ENCODE peak calls at places on chromosomes 13 and 19, in nine cellular contexts. R is IMR-90; Q is CD8-positive, alpha-beta T cell; K is A673; T is Karpas-422; G is CD8-positive, alpha-beta memory T cell; N is Panc1; A is HCT116; Z is keratinocyte. M is an unnamed sample.

GRCh38 chr13:76552807-76553206 is 333.4 kb downstream of the KCTD12 start:
- DNase-seq in R (no peak), Q (no peak), K (peak; percentile 17), T (no peak), G (no peak), N (no peak), A (no peak), Z (no peak), M (no peak)

GRCh38 chr19:49660338-49660961 is 5.2 kb downstream of the IRF3 start:
- DNase-seq in R (no peak), Q (no peak), K (no peak), T (no peak), G (no peak), N (no peak), A (no peak), Z (no peak), M (no peak)

GRCh38 chr13:112943309-112944125 is 25.5 kb upstream of the MCF2L start:
- DNase-seq in R (peak; percentile 4), Q (no peak), K (peak; percentile 56), T (no peak), G (peak; percentile 16), N (no peak), A (no peak), Z (no peak), M (peak; percentile 54)

GRCh38 chr13:20676213-20676612 is 27.3 kb upstream of the IL17D start:
- DNase-seq in R (no peak), Q (no peak), K (no peak), T (no peak), G (no peak), N (no peak), A (no peak), Z (no peak), M (no peak)

GRCh38 chr13:27171244-27171829 is at the start of gene USP12:
- DNase-seq in R (peak; percentile 22), Q (no peak), K (peak; percentile 54), T (no peak), G (peak; percentile 28), N (no peak), A (no peak), Z (no peak), M (peak; percentile 53)

GRCh38 chr19:16588089-16588823 is 16.0 kb upstream of the SLC35E1 start:
- DNase-seq in R (peak; percentile 19), Q (peak; percentile 47), K (no peak), T (peak; percentile 96), G (peak; percentile 67), N (no peak), A (no peak), Z (no peak), M (peak; percentile 34)

GRCh38 chr13:72570019-72570418 is 157.4 kb downstream of the MZT1 start:
- DNase-seq in R (no peak), Q (no peak), K (no peak), T (no peak), G (no peak), N (no peak), A (no peak), Z (no peak), M (peak; percentile 5)

GRCh38 chr19:53977991-53978731 is 13.3 kb upstream of the CACNG6 start:
- DNase-seq in R (peak; percentile 84), Q (no peak), K (peak; percentile 96), T (no peak), G (peak; percentile 29), N (peak; percentile 97), A (peak; percentile 40), Z (no peak), M (no peak)

GRCh38 chr13:98405107-98405571 is 171.8 kb downstream of the STK24 start:
- DNase-seq in R (no peak), Q (no peak), K (peak; percentile 22), T (no peak), G (no peak), N (no peak), A (no peak), Z (no peak), M (no peak)

GRCh38 chr13:28637714-28638355 is 21.1 kb upstream of the POMP start:
- DNase-seq in R (no peak), Q (no peak), K (peak; percentile 10), T (no peak), G (no peak), N (no peak), A (no peak), Z (no peak), M (no peak)

GRCh38 chr13:102935896-102936321 is 90.1 kb downstream of the ERCC5 start:
- DNase-seq in R (no peak), Q (no peak), K (peak; percentile 33), T (peak; percentile 69), G (no peak), N (no peak), A (no peak), Z (no peak), M (no peak)

GRCh38 chr19:30076751-30077670 is 135.0 kb downstream of the URI1 start:
- DNase-seq in R (no peak), Q (no peak), K (no peak), T (peak; percentile 74), G (no peak), N (no peak), A (no peak), Z (no peak), M (no peak)

GRCh38 chr19:40718774-40719391 is 2.0 kb downstream of the ITPKC start:
- DNase-seq in R (peak; percentile 40), Q (no peak), K (no peak), T (peak; percentile 72), G (no peak), N (no peak), A (peak; percentile 59), Z (peak; percentile 82), M (peak; percentile 48)

GRCh38 chr19:39110263-39110967 is 15.2 kb upstream of the PAK4 start:
- DNase-seq in R (no peak), Q (peak; percentile 67), K (peak; percentile 60), T (peak; percentile 84), G (peak; percentile 65), N (peak; percentile 75), A (peak; percentile 41), Z (no peak), M (peak; percentile 72)

GRCh38 chr13:32911506-32911905 is 104.7 kb upstream of the KL start:
- DNase-seq in R (peak; percentile 57), Q (no peak), K (peak; percentile 70), T (peak; percentile 76), G (peak; percentile 9), N (no peak), A (peak; percentile 60), Z (no peak), M (peak; percentile 29)

GRCh38 chr13:26855071-26855470 is 94.5 kb upstream of the GPR12 start:
- DNase-seq in R (no peak), Q (no peak), K (no peak), T (no peak), G (no peak), N (no peak), A (no peak), Z (no peak), M (no peak)

GRCh38 chr13:50463662-50464061 is 379.8 kb downstream of the DLEU7 start:
- DNase-seq in R (no peak), Q (no peak), K (peak; percentile 23), T (no peak), G (no peak), N (no peak), A (no peak), Z (no peak), M (no peak)

GRCh38 chr19:5205388-5205787 is 135.2 kb downstream of the PTPRS start:
- DNase-seq in R (no peak), Q (no peak), K (no peak), T (no peak), G (peak; percentile 23), N (no peak), A (no peak), Z (no peak), M (no peak)

GRCh38 chr13:40682449-40683240 is 16.2 kb upstream of the FOXO1 start:
- DNase-seq in R (peak; percentile 35), Q (no peak), K (peak; percentile 69), T (peak; percentile 89), G (peak; percentile 50), N (no peak), A (no peak), Z (no peak), M (no peak)
- H3K27ac ChIP-seq in R (no peak overlapping the region), Q (no peak overlapping the region), K (no peak overlapping the region), T (peak overlapping the region; percentile 83), G (no peak overlapping the region), N (no peak overlapping the region), A (no peak overlapping the region), Z (no peak overlapping the region), M (peak overlapping the region; percentile 7)

GRCh38 chr13:45138282-45138681 is 18.0 kb downstream of the GTF2F2 start:
- DNase-seq in R (no peak), Q (no peak), K (no peak), T (no peak), G (no peak), N (no peak), A (no peak), Z (no peak), M (no peak)

GRCh38 chr13:45136741-45137500 is 16.6 kb downstream of the GTF2F2 start:
- DNase-seq in R (no peak), Q (no peak), K (no peak), T (no peak), G (no peak), N (no peak), A (no peak), Z (no peak), M (no peak)

GRCh38 chr13:45132384-45133064 is 12.2 kb downstream of the GTF2F2 start:
- DNase-seq in R (no peak), Q (no peak), K (no peak), T (peak; percentile 65), G (no peak), N (no peak), A (no peak), Z (no peak), M (no peak)

GRCh38 chr13:45133396-45134118 is 13.2 kb downstream of the GTF2F2 start:
- DNase-seq in R (no peak), Q (no peak), K (no peak), T (no peak), G (no peak), N (no peak), A (peak; percentile 23), Z (no peak), M (no peak)

GRCh38 chr13:45137501-45137880 is 17.2 kb downstream of the GTF2F2 start:
- DNase-seq in R (no peak), Q (no peak), K (no peak), T (no peak), G (no peak), N (no peak), A (no peak), Z (no peak), M (no peak)
- H3K9me3 ChIP-seq in R (peaks cover 3% of the 10 kb centered on the region), Q (peaks cover 5% of the 10 kb centered on the region), K (no peaks in the 10 kb centered on the region), T (no peaks in the 10 kb centered on the region), G (no peaks in the 10 kb centered on the region), N (peaks cover 2% of the 10 kb centered on the region), A (no peaks in the 10 kb centered on the region), Z (no peaks in the 10 kb centered on the region), M (no peaks in the 10 kb centered on the region)

DNA sequence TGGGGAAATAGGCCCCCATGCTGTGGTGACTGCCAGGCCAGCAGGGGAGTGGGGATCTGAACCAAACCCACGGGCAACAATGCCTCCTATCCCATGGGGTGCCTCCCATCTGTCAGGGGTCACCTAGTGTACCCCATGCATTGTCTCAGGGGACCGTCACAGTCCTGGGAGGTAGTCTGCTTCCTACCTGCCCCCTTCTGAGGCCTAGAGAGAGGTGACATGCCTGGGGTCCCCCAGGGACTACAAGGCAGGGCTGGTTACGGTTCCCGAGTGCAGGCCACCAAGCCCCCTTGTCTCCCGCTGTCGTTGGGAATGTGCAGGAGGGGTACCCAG is 11.1 kb downstream of the NDUFB7 start:
- DNase-seq in R (no peak), Q (no peak), K (no peak), T (no peak), G (no peak), N (no peak), A (no peak), Z (no peak), M (no peak)
- H3K27ac ChIP-seq in R (no peak overlapping the region), Q (no peak overlapping the region), K (peak overlapping the region; percentile 58), T (no peak overlapping the region), G (no peak overlapping the region), N (peak overlapping the region; percentile 85), A (no peak overlapping the region), Z (no peak overlapping the region), M (no peak overlapping the region)

GRCh38 chr19:27762933-27763332 is 1450.0 kb downstream of the UQCRFS1 start:
- DNase-seq in R (no peak), Q (no peak), K (no peak), T (no peak), G (no peak), N (no peak), A (no peak), Z (no peak), M (no peak)
- H3K9me3 ChIP-seq in R (peaks cover 17% of the 10 kb centered on the region), Q (peaks cover 10% of the 10 kb centered on the region), K (peaks cover 54% of the 10 kb centered on the region), T (peaks cover 9% of the 10 kb centered on the region), G (peaks cover 30% of the 10 kb centered on the region), N (no peaks in the 10 kb centered on the region), A (no peaks in the 10 kb centered on the region), Z (no peaks in the 10 kb centered on the region), M (no peaks in the 10 kb centered on the region)

M was measured in SJCRH30.